ENCODE peak calls at places on chromosomes 3 and 15, in ten cellular contexts. W is GM23248, R is upper lobe of right lung, P is body of pancreas, K is GM23338, F is iPS DF 6.9, V is suprapubic skin, A is astrocyte, X is right lobe of liver, Y is hepatocyte. I is an unnamed sample.

GRCh38 chr15:73265536-73266153 is 103.1 kb downstream of the HCN4 start:
- DNase-seq in F (no peak), Y (peak; percentile 64), P (peak; percentile 45), W (peak; percentile 62), X (no peak), A (peak; percentile 27), V (no peak), R (no peak), K (peak; percentile 87), I (no peak)

GRCh38 chr3:146464005-146464595 is 5.3 kb downstream of the PLSCR2 start:
- DNase-seq in Y (no peak), V (no peak), F (no peak), K (no peak), X (no peak), W (peak; percentile 72), P (no peak), R (no peak), A (peak; percentile 41), I (no peak)

GRCh38 chr15:88981244-88982215 is 68.4 kb upstream of the MFGE8 start:
- DNase-seq in X (no peak), K (peak; percentile 64), R (no peak), P (no peak), W (no peak), Y (no peak), A (peak; percentile 45), F (no peak), V (no peak), I (no peak)

GRCh38 chr3:161691677-161692076 is 195.1 kb downstream of the OTOL1 start:
- DNase-seq in V (no peak), A (no peak), X (no peak), R (no peak), Y (no peak), P (no peak), K (no peak), W (no peak), F (no peak), I (no peak)

GRCh38 chr3:131795382-131796085 is 239.3 kb downstream of the CPNE4 start:
- DNase-seq in A (peak; percentile 82), F (no peak), X (no peak), Y (peak; percentile 35), W (no peak), R (no peak), V (no peak), K (no peak), P (peak; percentile 15), I (no peak)

GRCh38 chr3:50600841-50601591 is 10.6 kb downstream of the CISH start:
- DNase-seq in V (peak; percentile 97), P (peak; percentile 99), F (no peak), Y (peak; percentile 96), K (peak; percentile 30), A (peak; percentile 94), R (peak; percentile 97), W (peak; percentile 98), X (peak; percentile 97), I (peak; percentile 88)

GRCh38 chr3:186141776-186142175 is 32.9 kb upstream of the ETV5 start:
- DNase-seq in Y (no peak), F (no peak), W (no peak), X (no peak), K (no peak), V (no peak), A (no peak), P (no peak), R (no peak), I (no peak)

GRCh38 chr3:127033786-127034185 is 50.9 kb downstream of the PLXNA1 start:
- DNase-seq in A (no peak), V (no peak), Y (no peak), P (no peak), R (no peak), F (no peak), K (no peak), X (no peak), W (no peak), I (no peak)

GRCh38 chr15:45377630-45378148 is 655 bp downstream of the GATM start:
- DNase-seq in W (peak; percentile 17), R (peak; percentile 65), X (peak; percentile 72), K (peak; percentile 52), V (peak; percentile 74), F (no peak), A (no peak), Y (peak; percentile 27), P (peak; percentile 67), I (peak; percentile 69)

GRCh38 chr3:66083961-66084270 is 45.2 kb upstream of the MAGI1 start:
- DNase-seq in X (peak; percentile 62), P (no peak), Y (peak; percentile 28), V (no peak), F (no peak), W (no peak), A (no peak), K (no peak), R (no peak), I (no peak)

GRCh38 chr15:48647963-48648362 is 2.5 kb upstream of the FBN1 start:
- DNase-seq in X (no peak), W (peak; percentile 76), Y (no peak), F (no peak), P (no peak), V (no peak), A (no peak), R (no peak), K (peak; percentile 34), I (no peak)

DNA sequence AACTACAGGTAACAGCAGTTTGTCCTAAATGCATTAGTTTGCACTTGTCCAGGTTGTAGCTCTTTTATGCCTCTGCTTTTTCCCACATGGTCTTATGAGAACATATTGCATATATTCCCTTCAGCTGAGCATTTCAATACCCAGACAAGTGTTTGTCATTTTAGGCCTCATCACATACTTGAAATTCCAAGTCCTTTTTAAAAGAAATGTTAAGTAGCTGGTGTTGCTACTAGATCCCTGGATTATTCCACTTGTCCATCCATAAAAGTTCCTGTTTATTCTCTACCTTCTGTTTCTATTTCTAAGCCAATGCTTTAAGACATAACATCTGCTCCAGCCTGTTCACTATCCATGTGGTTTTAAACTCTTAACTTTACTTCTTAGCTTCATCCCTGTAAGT is 128.4 kb downstream of the NECTIN3 start:
- DNase-seq in Y (no peak), R (no peak), V (no peak), F (no peak), K (peak; percentile 20), A (no peak), P (no peak), W (no peak), X (no peak), I (no peak)
- H3K4me3 ChIP-seq in Y (no peak overlapping the region), R (no peak overlapping the region), V (no peak overlapping the region), F (no peak overlapping the region), K (no peak overlapping the region), A (no peak overlapping the region), P (no peak overlapping the region), W (no peak overlapping the region), X (no peak overlapping the region), I (no peak overlapping the region)

GRCh38 chr15:63365004-63365555 is 16.6 kb downstream of the CA12 start:
- DNase-seq in V (no peak), W (no peak), R (no peak), P (no peak), F (no peak), Y (no peak), X (no peak), K (no peak), A (no peak), I (no peak)
- H3K27ac ChIP-seq in V (no peak overlapping the region), W (no peak overlapping the region), R (no peak overlapping the region), P (peak overlapping the region; percentile 66), F (no peak overlapping the region), Y (no peak overlapping the region), X (no peak overlapping the region), K (no peak overlapping the region), A (no peak overlapping the region), I (no peak overlapping the region)

GRCh38 chr3:12663311-12663935 is 494 bp downstream of the RAF1 start:
- DNase-seq in R (no peak), P (peak; percentile 69), Y (peak; percentile 53), V (peak; percentile 78), F (no peak), X (peak; percentile 73), W (peak; percentile 64), K (peak; percentile 51), A (no peak), I (no peak)

GRCh38 chr3:12660196-12660595 is 3.7 kb downstream of the RAF1 start:
- DNase-seq in W (no peak), V (no peak), R (no peak), F (no peak), A (no peak), P (no peak), X (no peak), K (no peak), Y (no peak), I (no peak)

GRCh38 chr3:12661926-12662592 is 1.9 kb downstream of the RAF1 start:
- DNase-seq in R (no peak), P (no peak), W (no peak), X (peak; percentile 27), F (no peak), A (no peak), Y (no peak), K (no peak), V (no peak), I (no peak)

GRCh38 chr3:12663936-12664908 is at the start of gene RAF1:
- DNase-seq in R (peak; percentile 99), V (peak; percentile 99), Y (peak; percentile 99), P (peak; percentile 99), A (peak; percentile 97), F (peak; percentile 95), X (peak; percentile 99), W (peak; percentile 100), K (peak; percentile 99), I (peak; percentile 97)

DNA sequence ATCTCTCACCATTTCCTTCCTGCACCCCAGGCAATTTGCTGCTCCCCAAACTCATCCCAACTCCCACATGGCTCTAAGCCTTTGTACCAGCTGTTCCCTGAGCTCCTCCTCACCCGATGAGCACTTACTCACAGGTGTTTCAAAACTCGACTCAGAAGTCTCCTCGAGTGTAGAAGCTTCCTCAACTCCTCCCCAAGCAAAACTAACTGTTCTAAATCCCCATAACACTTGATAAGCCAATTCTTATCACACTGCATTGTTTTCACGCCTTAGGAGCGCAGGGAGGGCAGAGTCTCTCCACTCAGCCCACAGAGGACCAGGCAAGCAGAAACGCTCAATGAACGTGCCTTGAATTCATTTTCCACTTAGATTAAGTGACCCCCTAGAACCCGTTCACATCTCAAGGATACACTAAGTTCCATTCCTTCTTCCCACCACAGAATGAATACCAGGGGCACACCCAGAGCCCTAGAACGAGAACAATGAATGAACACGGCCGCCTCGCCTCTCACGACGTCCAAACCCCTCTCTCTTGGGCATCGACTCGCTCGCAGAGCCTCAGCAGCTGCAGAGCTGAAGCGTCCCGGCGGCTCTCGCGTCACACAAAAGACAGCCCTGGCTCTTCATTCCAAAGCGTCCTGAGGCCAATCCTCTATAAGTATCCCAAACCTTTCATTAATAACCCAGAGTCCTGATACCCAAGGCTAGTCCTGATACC is 1.2 kb downstream of the RAF1 start:
- DNase-seq in X (peak; percentile 60), F (no peak), Y (peak; percentile 59), P (peak; percentile 36), K (peak; percentile 64), W (peak; percentile 80), R (peak; percentile 71), A (no peak), V (no peak), I (no peak)
- H3K4me1 ChIP-seq in X (peaks cover 27% of the 10 kb centered on the region), F (no peaks in the 10 kb centered on the region), Y (peaks cover 32% of the 10 kb centered on the region), P (peaks cover 45% of the 10 kb centered on the region), K (peaks cover 22% of the 10 kb centered on the region), W (peaks cover 43% of the 10 kb centered on the region), R (peaks cover 47% of the 10 kb centered on the region), A (peaks cover 23% of the 10 kb centered on the region), V (peaks cover 48% of the 10 kb centered on the region), I (peaks cover 24% of the 10 kb centered on the region)

DNA sequence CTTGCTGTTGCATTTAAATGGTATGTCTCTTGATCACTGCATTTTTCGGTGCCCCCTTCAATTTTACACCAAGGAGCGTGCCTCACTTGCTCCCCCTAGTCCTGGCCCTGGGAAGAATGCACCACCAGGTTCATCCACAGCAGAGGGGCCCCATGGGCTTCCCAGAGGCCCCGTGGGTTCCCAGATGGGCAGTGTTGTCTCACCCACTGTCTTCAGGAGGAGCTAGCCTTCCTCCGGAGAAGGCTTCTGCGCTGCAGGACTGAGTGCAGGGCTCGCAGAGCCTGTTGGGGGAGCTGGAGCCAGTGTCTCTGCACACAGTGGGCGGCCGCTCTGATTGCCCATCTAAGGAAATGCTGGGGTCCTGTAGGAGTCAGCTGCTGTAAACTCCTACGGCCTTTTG is 45.9 kb downstream of the POLR2M start:
- DNase-seq in X (no peak), P (peak; percentile 23), K (peak; percentile 54), A (no peak), V (no peak), R (no peak), W (no peak), F (no peak), Y (no peak), I (no peak)
- H3K4me3 ChIP-seq in X (no peak overlapping the region), P (no peak overlapping the region), K (no peak overlapping the region), A (no peak overlapping the region), V (no peak overlapping the region), R (no peak overlapping the region), W (no peak overlapping the region), F (no peak overlapping the region), Y (no peak overlapping the region), I (no peak overlapping the region)